ENCODE peak calls at places on chromosomes 7 and 10, in four cellular contexts. M, Q, F and I are unnamed samples.
A peak's percentile ranks its signal among the peaks of the same experiment; 100 is the strongest.

GRCh38 chr7:91979590-91979989 is 38.9 kb downstream of the AKAP9 start:
- DNase-seq in F (no peak), Q (no peak), M (no peak), I (no peak)

GRCh38 chr10:26454891-26455290 is 16.8 kb downstream of the APBB1IP start:
- DNase-seq in M (no peak), Q (no peak), F (no peak), I (no peak)

GRCh38 chr10:99742701-99743100 is 10.7 kb downstream of the CUTC start:
- DNase-seq in F (no peak), M (no peak), Q (no peak), I (no peak)

GRCh38 chr10:78255796-78256638 is 222.4 kb downstream of the RPS24 start:
- DNase-seq in M (no peak), Q (peak; percentile 80), F (peak; percentile 43), I (no peak)

GRCh38 chr7:129376778-129377700 is 57.2 kb upstream of the STRIP2 start:
- DNase-seq in Q (no peak), M (no peak), F (no peak), I (peak; percentile 69)

GRCh38 chr7:102467581-102468415 is 3.0 kb downstream of the LRWD1 start:
- DNase-seq in M (no peak), F (peak; percentile 13), Q (no peak), I (no peak)

GRCh38 chr10:5813091-5813340 is 218 bp downstream of the GDI2 start:
- DNase-seq in M (no peak), Q (no peak), F (no peak), I (no peak)

GRCh38 chr7:155794196-155794595 is 18.1 kb downstream of the SHH start:
- DNase-seq in Q (no peak), M (no peak), F (no peak), I (no peak)

GRCh38 chr7:64876792-64877713 is 26.0 kb upstream of the ZNF273 start:
- DNase-seq in F (peak; percentile 68), M (no peak), Q (peak; percentile 60), I (no peak)

DNA sequence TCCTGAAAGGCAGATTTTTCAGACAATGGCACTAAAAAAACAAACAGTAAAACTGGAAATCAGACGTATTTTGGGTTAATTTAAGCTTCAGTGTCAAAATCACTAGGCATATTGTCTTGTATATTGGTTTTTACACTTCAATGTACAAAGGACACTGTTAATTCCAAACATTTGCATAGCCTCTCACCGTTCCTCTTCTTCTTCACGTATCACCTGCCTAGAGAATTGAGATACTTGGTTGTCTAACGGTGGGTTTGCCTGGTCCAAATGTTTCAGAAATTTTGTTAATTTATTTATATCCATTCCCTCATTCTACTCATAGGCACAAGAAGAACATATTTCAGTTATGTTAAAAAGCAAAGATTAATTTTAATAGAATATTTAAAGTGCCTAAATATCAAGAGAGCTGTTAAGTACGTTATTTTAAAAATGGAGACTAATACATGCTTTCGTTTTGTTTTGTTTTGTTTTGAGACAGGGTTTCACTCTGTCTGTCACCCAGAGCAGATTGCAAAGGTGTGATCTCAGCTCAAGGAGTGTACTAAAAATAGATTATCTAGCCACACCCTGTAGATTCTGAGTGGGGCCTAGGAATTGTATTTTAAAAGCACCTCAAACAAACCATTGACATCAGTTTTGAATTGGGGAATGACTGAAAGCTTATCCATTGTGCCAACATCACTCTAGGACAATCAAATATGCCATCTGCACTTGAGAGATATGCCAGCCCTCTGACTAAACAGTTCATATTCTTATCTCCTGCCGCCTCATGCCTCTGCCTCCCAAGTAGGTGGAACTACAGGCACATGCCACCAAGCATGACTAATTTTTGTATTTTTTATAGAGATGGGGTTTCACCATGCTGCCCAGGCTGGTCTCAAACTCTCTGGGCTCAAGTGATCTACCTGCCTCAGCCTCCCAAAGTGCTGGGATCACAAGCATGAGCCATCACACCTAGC is 42.9 kb upstream of the HGF start:
- DNase-seq in M (no peak), Q (no peak), F (no peak), I (no peak)
- H3K4me3 ChIP-seq in M (no peak overlapping the region), Q (no peak overlapping the region), F (no peak overlapping the region), I (no peak overlapping the region)

DNA sequence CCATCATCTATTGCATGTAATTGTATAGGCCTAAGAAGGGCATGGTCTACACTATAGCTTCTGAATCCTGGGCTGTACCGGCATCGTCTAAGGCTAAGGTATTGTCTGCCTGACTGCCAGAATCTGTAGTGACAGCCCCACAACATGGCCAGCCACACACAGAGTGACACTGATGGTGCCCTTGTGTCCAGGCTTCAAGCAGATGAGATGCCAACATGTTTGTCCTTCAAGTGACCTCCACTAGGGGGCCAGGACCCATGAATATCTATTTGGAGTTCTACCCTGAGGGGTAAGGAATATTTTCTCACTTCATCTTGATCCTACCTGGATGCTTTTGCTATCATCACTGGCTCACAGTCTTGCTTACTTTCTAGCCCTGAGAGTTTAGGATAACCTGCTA is 1.5 kb downstream of the CYP3A7 start:
- DNase-seq in F (no peak), Q (no peak), M (no peak), I (peak; percentile 21)
- TF ChIP-seq CTCF in F (no peak), Q (no peak), M (peak; percentile 58), I (peak; percentile 44)

DNA sequence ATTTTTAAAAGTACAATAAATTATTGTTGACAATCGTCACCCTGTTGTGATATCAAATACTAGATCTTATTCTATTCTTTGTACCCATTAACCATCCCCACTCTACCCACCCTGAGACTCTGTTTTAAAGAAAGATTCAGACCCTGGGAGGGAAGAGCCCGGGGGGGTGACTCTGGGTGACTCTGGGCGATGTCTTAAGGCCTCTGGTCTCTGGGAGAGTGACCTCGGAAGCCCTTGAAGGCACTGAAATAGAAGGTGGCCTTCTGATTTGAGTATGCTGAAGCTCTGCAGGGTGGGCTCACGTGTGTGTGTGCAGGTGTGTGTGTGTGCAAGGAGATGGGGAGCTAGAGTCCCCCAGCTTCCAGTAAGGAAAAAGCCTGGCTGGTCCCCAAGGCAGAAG is 9.7 kb downstream of the ADAP1 start:
- DNase-seq in M (no peak), Q (no peak), F (no peak), I (no peak)
- H3K4me3 ChIP-seq in M (no peak overlapping the region), Q (no peak overlapping the region), F (no peak overlapping the region), I (no peak overlapping the region)

GRCh38 chr7:146115665-146116451 is 743 bp upstream of the CNTNAP2 start:
- DNase-seq in F (peak; percentile 16), M (no peak), Q (no peak), I (peak; percentile 4)
- TF ChIP-seq CTCF in F (no peak), M (no peak), Q (no peak), I (no peak)

DNA sequence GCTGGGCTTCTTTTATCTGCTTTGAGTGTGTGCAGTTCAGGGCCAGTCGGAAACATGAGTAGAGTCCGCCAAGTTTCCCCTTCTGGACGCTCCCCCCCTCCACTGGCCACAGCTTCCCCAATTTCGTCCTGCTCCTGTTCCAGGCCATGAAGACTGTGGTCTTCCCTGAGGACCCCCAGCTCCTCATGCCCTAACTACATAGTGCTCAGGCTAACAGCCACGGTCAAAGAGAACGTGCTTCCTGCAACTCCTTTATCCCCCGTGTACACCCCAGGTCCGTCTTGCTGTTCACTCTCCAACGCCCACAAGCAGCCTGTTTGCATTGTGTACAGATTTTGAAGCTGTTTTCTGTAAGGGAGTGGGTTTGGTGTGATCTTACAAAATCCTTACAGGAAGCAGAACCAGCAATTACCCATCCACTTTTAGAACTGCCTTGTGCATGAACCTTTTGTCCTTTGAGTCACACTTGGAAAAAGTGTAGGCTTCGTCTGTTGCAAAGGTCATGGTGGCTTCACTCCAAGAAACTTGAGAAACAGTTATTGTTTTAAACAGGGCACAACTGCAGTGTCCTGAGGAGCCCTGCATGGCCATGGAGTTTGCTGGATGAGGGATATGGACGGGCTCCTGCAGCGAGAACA is 77.0 kb upstream of the FAM20C start:
- DNase-seq in F (no peak), Q (no peak), M (no peak), I (no peak)
- H3K4me3 ChIP-seq in F (no peak overlapping the region), Q (no peak overlapping the region), M (no peak overlapping the region), I (no peak overlapping the region)